ENCODE peak calls at places on chromosome 18, in eight cellular contexts. One of them, this sample, is unnamed.
A peak's percentile ranks its signal among the peaks of the same experiment; 100 is the strongest.

GRCh38 chr18:24362757-24363156 is 34.9 kb downstream of the OSBPL1A start:
- DNase-seq in prostate gland: peak; percentile 55
- DNase-seq in heart left ventricle: no peak
- DNase-seq in AG09309: no peak
- DNase-seq in OCI-LY7: no peak
- DNase-seq in adrenal gland: no peak
- DNase-seq in CD8-positive, alpha-beta T cell: no peak
- DNase-seq in choroid plexus epithelial cell: no peak
- DNase-seq in this sample: peak; percentile 27

GRCh38 chr18:12703714-12704113 is 872 bp downstream of the PSMG2 start:
- DNase-seq in adrenal gland: no peak
- DNase-seq in CD8-positive, alpha-beta T cell: no peak
- DNase-seq in AG09309: no peak
- DNase-seq in choroid plexus epithelial cell: peak; percentile 27
- DNase-seq in OCI-LY7: peak; percentile 54
- DNase-seq in prostate gland: no peak
- DNase-seq in heart left ventricle: no peak
- DNase-seq in this sample: no peak

GRCh38 chr18:11676867-11677266 is 12.2 kb upstream of the GNAL start:
- DNase-seq in choroid plexus epithelial cell: peak; percentile 28
- DNase-seq in AG09309: no peak
- DNase-seq in heart left ventricle: no peak
- DNase-seq in prostate gland: no peak
- DNase-seq in adrenal gland: no peak
- DNase-seq in CD8-positive, alpha-beta T cell: no peak
- DNase-seq in OCI-LY7: no peak
- DNase-seq in this sample: no peak

GRCh38 chr18:65938592-65939372 is 188.0 kb downstream of the CDH7 start:
- DNase-seq in CD8-positive, alpha-beta T cell: no peak
- DNase-seq in prostate gland: no peak
- DNase-seq in OCI-LY7: peak; percentile 8
- DNase-seq in AG09309: no peak
- DNase-seq in adrenal gland: no peak
- DNase-seq in heart left ventricle: no peak
- DNase-seq in choroid plexus epithelial cell: peak; percentile 31
- DNase-seq in this sample: no peak

GRCh38 chr18:50722311-50722710 is 97.5 kb downstream of the MRO start:
- DNase-seq in OCI-LY7: no peak
- DNase-seq in prostate gland: no peak
- DNase-seq in adrenal gland: no peak
- DNase-seq in heart left ventricle: no peak
- DNase-seq in CD8-positive, alpha-beta T cell: no peak
- DNase-seq in AG09309: no peak
- DNase-seq in choroid plexus epithelial cell: no peak
- DNase-seq in this sample: no peak

GRCh38 chr18:43007365-43007764 is 108.1 kb downstream of the RIT2 start:
- DNase-seq in prostate gland: no peak
- DNase-seq in OCI-LY7: no peak
- DNase-seq in CD8-positive, alpha-beta T cell: no peak
- DNase-seq in adrenal gland: no peak
- DNase-seq in choroid plexus epithelial cell: no peak
- DNase-seq in AG09309: no peak
- DNase-seq in heart left ventricle: no peak
- DNase-seq in this sample: no peak

GRCh38 chr18:12295389-12296086 is 12.5 kb upstream of the TUBB6 start:
- DNase-seq in choroid plexus epithelial cell: no peak
- DNase-seq in AG09309: no peak
- DNase-seq in CD8-positive, alpha-beta T cell: no peak
- DNase-seq in OCI-LY7: no peak
- DNase-seq in adrenal gland: no peak
- DNase-seq in prostate gland: no peak
- DNase-seq in heart left ventricle: no peak
- DNase-seq in this sample: no peak

GRCh38 chr18:49971462-49971861 is 158.1 kb upstream of the ACAA2 start:
- DNase-seq in choroid plexus epithelial cell: no peak
- DNase-seq in AG09309: no peak
- DNase-seq in adrenal gland: no peak
- DNase-seq in CD8-positive, alpha-beta T cell: no peak
- DNase-seq in OCI-LY7: no peak
- DNase-seq in heart left ventricle: no peak
- DNase-seq in prostate gland: no peak
- DNase-seq in this sample: no peak

GRCh38 chr18:79698668-79699335 is 19.2 kb downstream of the CTDP1 start:
- DNase-seq in choroid plexus epithelial cell: peak; percentile 69
- DNase-seq in OCI-LY7: no peak
- DNase-seq in heart left ventricle: no peak
- DNase-seq in adrenal gland: no peak
- DNase-seq in AG09309: no peak
- DNase-seq in prostate gland: no peak
- DNase-seq in CD8-positive, alpha-beta T cell: no peak
- DNase-seq in this sample: no peak

GRCh38 chr18:78406743-78407455 is 572.7 kb upstream of the SALL3 start:
- DNase-seq in choroid plexus epithelial cell: no peak
- DNase-seq in prostate gland: peak; percentile 87
- DNase-seq in OCI-LY7: no peak
- DNase-seq in adrenal gland: no peak
- DNase-seq in AG09309: no peak
- DNase-seq in CD8-positive, alpha-beta T cell: no peak
- DNase-seq in heart left ventricle: no peak
- DNase-seq in this sample: no peak

GRCh38 chr18:3585656-3586509 is 135.9 kb downstream of the TGIF1 start:
- DNase-seq in heart left ventricle: peak; percentile 79
- DNase-seq in prostate gland: peak; percentile 77
- DNase-seq in AG09309: peak; percentile 46
- DNase-seq in OCI-LY7: peak; percentile 93
- DNase-seq in adrenal gland: peak; percentile 93
- DNase-seq in choroid plexus epithelial cell: peak; percentile 87
- DNase-seq in CD8-positive, alpha-beta T cell: peak; percentile 66
- DNase-seq in this sample: peak; percentile 86

GRCh38 chr18:34729264-34729663 is 19.2 kb downstream of the DTNA start:
- DNase-seq in choroid plexus epithelial cell: peak; percentile 76
- DNase-seq in OCI-LY7: peak; percentile 13
- DNase-seq in CD8-positive, alpha-beta T cell: no peak
- DNase-seq in adrenal gland: peak; percentile 12
- DNase-seq in AG09309: no peak
- DNase-seq in heart left ventricle: no peak
- DNase-seq in prostate gland: no peak
- DNase-seq in this sample: no peak

GRCh38 chr18:35582310-35582682 is 756 bp downstream of the GALNT1 start:
- DNase-seq in heart left ventricle: no peak
- DNase-seq in AG09309: no peak
- DNase-seq in prostate gland: no peak
- DNase-seq in CD8-positive, alpha-beta T cell: no peak
- DNase-seq in OCI-LY7: peak; percentile 2
- DNase-seq in choroid plexus epithelial cell: no peak
- DNase-seq in adrenal gland: no peak
- DNase-seq in this sample: no peak

GRCh38 chr18:60892855-60893254 is 440.4 kb upstream of the CDH20 start:
- DNase-seq in choroid plexus epithelial cell: peak; percentile 80
- DNase-seq in prostate gland: no peak
- DNase-seq in CD8-positive, alpha-beta T cell: no peak
- DNase-seq in heart left ventricle: no peak
- DNase-seq in adrenal gland: no peak
- DNase-seq in OCI-LY7: no peak
- DNase-seq in AG09309: no peak
- DNase-seq in this sample: peak; percentile 37

GRCh38 chr18:61950371-61950770 is 57.6 kb upstream of the RNF152 start:
- DNase-seq in OCI-LY7: no peak
- DNase-seq in choroid plexus epithelial cell: no peak
- DNase-seq in heart left ventricle: no peak
- DNase-seq in prostate gland: no peak
- DNase-seq in AG09309: no peak
- DNase-seq in CD8-positive, alpha-beta T cell: no peak
- DNase-seq in adrenal gland: no peak
- DNase-seq in this sample: no peak

GRCh38 chr18:12372406-12372805 is 4.6 kb downstream of the AFG3L2 start:
- DNase-seq in CD8-positive, alpha-beta T cell: no peak
- DNase-seq in OCI-LY7: no peak
- DNase-seq in heart left ventricle: no peak
- DNase-seq in choroid plexus epithelial cell: peak; percentile 5
- DNase-seq in prostate gland: no peak
- DNase-seq in AG09309: no peak
- DNase-seq in adrenal gland: no peak
- DNase-seq in this sample: no peak

GRCh38 chr18:28729321-28729720 is 552.4 kb upstream of the CDH2 start:
- DNase-seq in OCI-LY7: no peak
- DNase-seq in adrenal gland: no peak
- DNase-seq in choroid plexus epithelial cell: peak; percentile 28
- DNase-seq in prostate gland: no peak
- DNase-seq in AG09309: no peak
- DNase-seq in CD8-positive, alpha-beta T cell: no peak
- DNase-seq in heart left ventricle: no peak
- DNase-seq in this sample: no peak

GRCh38 chr18:3799515-3799914 is 349.5 kb downstream of the TGIF1 start:
- DNase-seq in heart left ventricle: no peak
- DNase-seq in adrenal gland: no peak
- DNase-seq in AG09309: no peak
- DNase-seq in prostate gland: no peak
- DNase-seq in choroid plexus epithelial cell: peak; percentile 6
- DNase-seq in OCI-LY7: no peak
- DNase-seq in CD8-positive, alpha-beta T cell: no peak
- DNase-seq in this sample: no peak

GRCh38 chr18:51614033-51614432 is 416.6 kb upstream of the MEX3C start:
- DNase-seq in heart left ventricle: peak; percentile 29
- DNase-seq in choroid plexus epithelial cell: peak; percentile 68
- DNase-seq in prostate gland: no peak
- DNase-seq in OCI-LY7: no peak
- DNase-seq in AG09309: no peak
- DNase-seq in adrenal gland: peak; percentile 86
- DNase-seq in CD8-positive, alpha-beta T cell: no peak
- DNase-seq in this sample: no peak

GRCh38 chr18:36340232-36340631 is 42.7 kb downstream of the FHOD3 start:
- DNase-seq in choroid plexus epithelial cell: no peak
- DNase-seq in prostate gland: no peak
- DNase-seq in heart left ventricle: no peak
- DNase-seq in OCI-LY7: no peak
- DNase-seq in adrenal gland: no peak
- DNase-seq in AG09309: no peak
- DNase-seq in CD8-positive, alpha-beta T cell: no peak
- DNase-seq in this sample: peak; percentile 3

GRCh38 chr18:73409242-73409641 is 541.5 kb upstream of the NETO1 start:
- DNase-seq in heart left ventricle: no peak
- DNase-seq in CD8-positive, alpha-beta T cell: no peak
- DNase-seq in adrenal gland: no peak
- DNase-seq in prostate gland: no peak
- DNase-seq in OCI-LY7: no peak
- DNase-seq in choroid plexus epithelial cell: peak; percentile 56
- DNase-seq in AG09309: no peak
- DNase-seq in this sample: no peak

GRCh38 chr18:29496276-29496675 is 1319.3 kb upstream of the CDH2 start:
- DNase-seq in AG09309: peak; percentile 8
- DNase-seq in adrenal gland: no peak
- DNase-seq in choroid plexus epithelial cell: peak; percentile 46
- DNase-seq in prostate gland: no peak
- DNase-seq in OCI-LY7: no peak
- DNase-seq in CD8-positive, alpha-beta T cell: no peak
- DNase-seq in heart left ventricle: no peak
- DNase-seq in this sample: no peak

GRCh38 chr18:48640566-48641270 is 101.9 kb downstream of the CTIF start:
- DNase-seq in AG09309: no peak
- DNase-seq in OCI-LY7: no peak
- DNase-seq in choroid plexus epithelial cell: no peak
- DNase-seq in heart left ventricle: no peak
- DNase-seq in adrenal gland: no peak
- DNase-seq in prostate gland: no peak
- DNase-seq in CD8-positive, alpha-beta T cell: no peak
- DNase-seq in this sample: no peak
- TF ChIP-seq CTCF in AG09309: peak; percentile 14
- TF ChIP-seq CTCF in OCI-LY7: no peak
- TF ChIP-seq CTCF in choroid plexus epithelial cell: no peak
- TF ChIP-seq CTCF in heart left ventricle: no peak
- TF ChIP-seq CTCF in adrenal gland: no peak
- TF ChIP-seq CTCF in prostate gland: no peak
- TF ChIP-seq CTCF in CD8-positive, alpha-beta T cell: no peak
- TF ChIP-seq CTCF in this sample: no peak

GRCh38 chr18:75070625-75071483 is 138.1 kb downstream of the PTGR3 start:
- DNase-seq in choroid plexus epithelial cell: peak; percentile 79
- DNase-seq in CD8-positive, alpha-beta T cell: peak; percentile 74
- DNase-seq in heart left ventricle: peak; percentile 44
- DNase-seq in OCI-LY7: peak; percentile 11
- DNase-seq in AG09309: peak; percentile 39
- DNase-seq in prostate gland: peak; percentile 54
- DNase-seq in adrenal gland: peak; percentile 42
- DNase-seq in this sample: peak; percentile 56
- H3K4me3 ChIP-seq in choroid plexus epithelial cell: peak overlapping the region; percentile 32
- H3K4me3 ChIP-seq in CD8-positive, alpha-beta T cell: peak overlapping the region; percentile 9
- H3K4me3 ChIP-seq in heart left ventricle: peak overlapping the region; percentile 8
- H3K4me3 ChIP-seq in OCI-LY7: no peak overlapping the region
- H3K4me3 ChIP-seq in AG09309: no peak overlapping the region
- H3K4me3 ChIP-seq in prostate gland: no peak overlapping the region
- H3K4me3 ChIP-seq in adrenal gland: no peak overlapping the region
- H3K4me3 ChIP-seq in this sample: no peak overlapping the region

DNA sequence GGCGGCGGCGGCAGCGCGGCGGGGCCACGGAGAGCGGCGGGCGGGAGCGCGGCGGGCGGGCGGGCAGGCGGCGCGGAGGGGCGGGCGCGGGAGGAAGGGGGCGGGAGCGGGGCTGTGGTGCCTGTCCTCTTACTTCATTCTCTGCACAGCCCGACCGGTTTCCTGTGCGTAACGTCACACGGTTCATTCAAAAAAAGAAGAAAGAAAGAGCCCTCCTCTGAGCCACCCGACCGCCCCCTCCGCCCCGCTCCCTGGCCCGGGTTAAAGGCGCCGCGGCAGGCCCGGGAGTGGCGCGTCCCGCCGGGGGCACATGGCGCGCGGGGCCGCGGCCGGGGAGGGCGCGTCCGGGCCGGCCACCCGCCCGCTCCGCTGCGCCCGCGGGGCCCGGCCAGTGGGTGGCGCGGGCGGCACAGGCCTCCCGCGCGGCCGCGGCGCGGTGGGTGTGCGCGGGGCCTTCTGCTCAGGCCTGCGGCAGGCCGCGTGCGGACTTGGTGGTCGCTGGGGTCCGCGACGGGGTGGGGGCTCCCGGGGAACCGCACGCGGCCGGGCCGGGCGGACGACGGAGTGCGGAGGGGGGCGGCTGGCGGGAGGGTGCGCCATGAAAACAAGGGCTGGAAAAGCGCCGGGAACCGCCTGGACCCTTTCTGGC is 596 bp upstream of the BCL2 start:
- DNase-seq in AG09309: no peak
- DNase-seq in heart left ventricle: peak; percentile 87
- DNase-seq in CD8-positive, alpha-beta T cell: peak; percentile 85
- DNase-seq in prostate gland: peak; percentile 83
- DNase-seq in OCI-LY7: peak; percentile 77
- DNase-seq in adrenal gland: peak; percentile 77
- DNase-seq in choroid plexus epithelial cell: peak; percentile 82
- DNase-seq in this sample: peak; percentile 79
- TF ChIP-seq CTCF in AG09309: no peak
- TF ChIP-seq CTCF in heart left ventricle: no peak
- TF ChIP-seq CTCF in CD8-positive, alpha-beta T cell: no peak
- TF ChIP-seq CTCF in prostate gland: no peak
- TF ChIP-seq CTCF in OCI-LY7: no peak
- TF ChIP-seq CTCF in adrenal gland: no peak
- TF ChIP-seq CTCF in choroid plexus epithelial cell: no peak
- TF ChIP-seq CTCF in this sample: no peak

GRCh38 chr18:31042068-31042390 is 513 bp downstream of the DSC3 start:
- DNase-seq in CD8-positive, alpha-beta T cell: no peak
- DNase-seq in heart left ventricle: no peak
- DNase-seq in AG09309: no peak
- DNase-seq in choroid plexus epithelial cell: no peak
- DNase-seq in OCI-LY7: no peak
- DNase-seq in prostate gland: peak; percentile 11
- DNase-seq in adrenal gland: no peak
- DNase-seq in this sample: no peak
- H3K4me3 ChIP-seq in CD8-positive, alpha-beta T cell: no peak overlapping the region
- H3K4me3 ChIP-seq in heart left ventricle: no peak overlapping the region
- H3K4me3 ChIP-seq in AG09309: no peak overlapping the region
- H3K4me3 ChIP-seq in choroid plexus epithelial cell: peak overlapping the region; percentile 35
- H3K4me3 ChIP-seq in OCI-LY7: no peak overlapping the region
- H3K4me3 ChIP-seq in prostate gland: peak overlapping the region; percentile 33
- H3K4me3 ChIP-seq in adrenal gland: peak overlapping the region; percentile 34
- H3K4me3 ChIP-seq in this sample: no peak overlapping the region

This sample was measured in lung.